ENCODE peak calls at places on chromosomes 16 and 17, in seven cellular contexts. N is M059J, H is T-helper 1 cell, K is myocyte, R is GM19239, U is C1 segment of cervical spinal cord, P is GM18507. M is an unnamed sample.

GRCh38 chr17:8643855-8644506 is 13.5 kb upstream of the MYH10 start:
- DNase-seq in U (no peak), H (no peak), N (no peak), K (no peak), R (no peak), P (no peak), M (no peak)

GRCh38 chr17:18257747-18258355 is 687 bp downstream of the FLII start:
- DNase-seq in R (peak), K (peak), N (peak), H (no peak), P (no peak), U (peak), M (no peak)

GRCh38 chr16:30120340-30121105 is 2.5 kb downstream of the MAPK3 start:
- DNase-seq in H (no peak), R (no peak), K (no peak), U (no peak), N (no peak), P (no peak), M (no peak)

GRCh38 chr17:82941021-82942001 is 101.5 kb upstream of the ZNF750 start:
- DNase-seq in P (no peak), K (no peak), U (no peak), H (no peak), N (no peak), R (no peak), M (no peak)

GRCh38 chr17:57369509-57369945 is 113.2 kb downstream of the MSI2 start:
- DNase-seq in R (no peak), K (peak), H (no peak), P (no peak), U (no peak), N (no peak), M (no peak)

GRCh38 chr17:49061524-49061943 is 64.3 kb downstream of the IGF2BP1 start:
- DNase-seq in P (no peak), U (no peak), N (peak), K (peak), R (no peak), H (no peak), M (no peak)

GRCh38 chr17:68634345-68634876 is 33.2 kb upstream of the FAM20A start:
- DNase-seq in N (no peak), H (no peak), P (no peak), K (no peak), U (no peak), R (no peak), M (no peak)

GRCh38 chr17:5210853-5211252 is 19.2 kb upstream of the ZNF594 start:
- DNase-seq in K (no peak), U (no peak), H (no peak), R (no peak), P (no peak), N (no peak), M (no peak)

GRCh38 chr16:81610144-81610842 is 165.7 kb downstream of the CMIP start:
- DNase-seq in K (peak), U (peak), H (no peak), P (no peak), N (peak), R (no peak), M (no peak)

GRCh38 chr17:39814497-39814896 is 49.6 kb downstream of the IKZF3 start:
- DNase-seq in R (no peak), N (no peak), U (no peak), P (no peak), H (no peak), K (no peak), M (no peak)

GRCh38 chr16:85782476-85782875 is 16.9 kb downstream of the EMC8 start:
- DNase-seq in N (peak), P (no peak), U (no peak), H (no peak), R (no peak), K (no peak), M (no peak)

GRCh38 chr16:89152831-89153700 is 18.5 kb upstream of the CDH15 start:
- DNase-seq in P (no peak), N (no peak), K (no peak), H (no peak), U (no peak), R (no peak), M (no peak)

GRCh38 chr16:6884002-6884401 is 448.6 kb upstream of the RBFOX1 start:
- DNase-seq in P (no peak), N (no peak), U (no peak), H (no peak), K (no peak), R (no peak), M (no peak)

GRCh38 chr17:29757788-29758187 is 135.1 kb upstream of the CORO6 start:
- DNase-seq in N (no peak), U (no peak), P (no peak), R (no peak), K (no peak), H (no peak), M (no peak)

GRCh38 chr16:50297301-50298074 is 31.1 kb downstream of the ADCY7 start:
- DNase-seq in U (no peak), N (no peak), H (no peak), P (no peak), R (no peak), K (peak), M (no peak)

GRCh38 chr16:2278956-2279800 is 11.3 kb upstream of the RNPS1 start:
- DNase-seq in P (no peak), U (no peak), K (peak), H (no peak), R (no peak), N (no peak), M (no peak)

GRCh38 chr16:81384006-81384405 is 60.6 kb upstream of the CMIP start:
- DNase-seq in U (no peak), R (no peak), K (no peak), P (no peak), H (no peak), N (no peak), M (peak)

GRCh38 chr17:78933025-78933958 is 8.1 kb upstream of the TIMP2 start:
- DNase-seq in U (no peak), N (peak), R (peak), H (no peak), K (peak), P (peak), M (no peak)

GRCh38 chr16:29736112-29736511 is 9.7 kb downstream of the C16orf54 start:
- DNase-seq in U (no peak), P (no peak), H (no peak), R (no peak), K (no peak), N (no peak), M (no peak)

GRCh38 chr16:19697756-19698318 is 20.2 kb downstream of the KNOP1 start:
- DNase-seq in U (no peak), R (no peak), K (no peak), N (no peak), P (no peak), H (no peak), M (no peak)

GRCh38 chr16:13012591-13012990 is 111.2 kb downstream of the SHISA9 start:
- DNase-seq in N (no peak), R (no peak), H (no peak), P (no peak), U (no peak), K (no peak), M (no peak)

GRCh38 chr16:69017036-69017783 is 88.2 kb upstream of the HAS3 start:
- DNase-seq in R (no peak), N (peak), U (no peak), P (no peak), H (no peak), K (peak), M (no peak)

GRCh38 chr17:65058615-65059014 is 2.1 kb upstream of the GNA13 start:
- DNase-seq in P (no peak), N (no peak), K (no peak), H (no peak), U (no peak), R (no peak), M (no peak)

GRCh38 chr17:80980397-80981061 is 11.1 kb upstream of the CHMP6 start:
- DNase-seq in N (peak), R (no peak), K (no peak), H (no peak), U (no peak), P (no peak), M (no peak)

GRCh38 chr16:5069048-5069447 is 2.6 kb upstream of the ALG1 start:
- DNase-seq in U (no peak), N (no peak), K (no peak), H (no peak), P (no peak), R (no peak), M (no peak)

GRCh38 chr16:69893086-69893485 is 58.0 kb upstream of the CLEC18A start:
- DNase-seq in R (no peak), U (no peak), P (no peak), K (peak), N (no peak), H (no peak), M (no peak)

GRCh38 chr17:81349397-81350319 is 45.6 kb upstream of the BAHCC1 start:
- DNase-seq in N (peak), P (no peak), K (peak), H (no peak), R (no peak), U (no peak), M (no peak)

M was measured in neuronal stem cell.